ENCODE peak calls at places on chromosomes 3 and 15, in six cellular contexts. L is endodermal cell, U is PC-3, N is HepG2, P is neuronal stem cell, O is mesendoderm. S is an unnamed sample. For H3K36me3, the result is how much of the 10 kb centered on the place peaks cover.

GRCh38 chr3:171867976-171868375 is 24.8 kb downstream of the TMEM212 start:
- DNase-seq in L (peak), U (peak), N (no peak), P (no peak), O (peak), S (no peak)

GRCh38 chr3:189842681-189843602 is 211.8 kb downstream of the TP63 start:
- DNase-seq in L (no peak), U (no peak), N (no peak), P (no peak), O (no peak), S (no peak)

GRCh38 chr3:50221051-50221412 is 15.0 kb upstream of the GNAI2 start:
- DNase-seq in L (no peak), U (no peak), N (no peak), P (no peak), O (no peak), S (no peak)

GRCh38 chr3:45664558-45664957 is 24.6 kb upstream of the SACM1L start:
- DNase-seq in L (no peak), U (no peak), N (peak), P (no peak), O (no peak), S (no peak)

GRCh38 chr15:97976766-97977503 is 16.4 kb downstream of the ARRDC4 start:
- DNase-seq in L (no peak), U (peak), N (no peak), P (no peak), O (no peak), S (no peak)

GRCh38 chr15:72284781-72285180 is 12.4 kb upstream of the PARP6 start:
- DNase-seq in L (no peak), U (no peak), N (no peak), P (no peak), O (no peak), S (no peak)

GRCh38 chr15:68342351-68342750 is 64.8 kb downstream of the FEM1B start:
- DNase-seq in L (no peak), U (no peak), N (no peak), P (no peak), O (no peak), S (no peak)

GRCh38 chr3:160486459-160486869 is 36.9 kb upstream of the TRIM59 start:
- DNase-seq in L (no peak), U (peak), N (peak), P (peak), O (peak), S (no peak)

GRCh38 chr3:89570465-89570864 is 463.0 kb downstream of the EPHA3 start:
- DNase-seq in L (no peak), U (no peak), N (no peak), P (no peak), O (no peak), S (no peak)

GRCh38 chr3:75260-75659 is 121.3 kb upstream of the CHL1 start:
- DNase-seq in L (no peak), U (no peak), N (no peak), P (no peak), O (no peak), S (no peak)

GRCh38 chr3:57852896-57853295 is 96.8 kb downstream of the SLMAP start:
- DNase-seq in L (no peak), U (peak), N (peak), P (no peak), O (peak), S (no peak)

GRCh38 chr3:73399106-73399505 is 225.6 kb downstream of the PDZRN3 start:
- DNase-seq in L (no peak), U (no peak), N (no peak), P (no peak), O (no peak), S (no peak)

GRCh38 chr15:31887246-31887645 is 143.1 kb upstream of the CHRNA7 start:
- DNase-seq in L (peak), U (no peak), N (no peak), P (no peak), O (peak), S (no peak)

GRCh38 chr15:93223803-93224202 is 134.8 kb upstream of the RGMA start:
- DNase-seq in L (no peak), U (no peak), N (no peak), P (no peak), O (no peak), S (no peak)

GRCh38 chr3:35184775-35185174 is 454.6 kb upstream of the ARPP21 start:
- DNase-seq in L (no peak), U (no peak), N (no peak), P (no peak), O (no peak), S (no peak)

GRCh38 chr3:66442254-66443249 is 58.3 kb downstream of the LRIG1 start:
- DNase-seq in L (peak), U (peak), N (peak), P (no peak), O (peak), S (no peak)

GRCh38 chr15:63019539-63020109 is 22.9 kb upstream of the TPM1 start:
- DNase-seq in L (peak), U (peak), N (peak), P (no peak), O (peak), S (no peak)

GRCh38 chr3:81477740-81478139 is 283.7 kb downstream of the GBE1 start:
- DNase-seq in L (no peak), U (no peak), N (no peak), P (no peak), O (no peak), S (no peak)

GRCh38 chr15:88911766-88912118 is 1.4 kb downstream of the MFGE8 start:
- DNase-seq in L (peak), U (peak), N (no peak), P (no peak), O (peak), S (no peak)

GRCh38 chr3:12562451-12562850 is 5.6 kb downstream of the MKRN2 start:
- DNase-seq in L (no peak), U (no peak), N (no peak), P (no peak), O (no peak), S (no peak)

GRCh38 chr3:192409203-192409837 is 318.0 kb downstream of the FGF12 start:
- DNase-seq in L (peak), U (no peak), N (no peak), P (peak), O (peak), S (peak)

GRCh38 chr15:58139631-58140522 is 1.7 kb downstream of the AQP9 start:
- DNase-seq in L (no peak), U (no peak), N (no peak), P (no peak), O (no peak), S (no peak)

GRCh38 chr3:107523361-107524213 is 825 bp downstream of the BBX start:
- DNase-seq in L (peak), U (peak), N (peak), P (peak), O (peak), S (peak)

GRCh38 chr3:143640774-143641173 is 207.5 kb downstream of the SLC9A9 start:
- DNase-seq in L (no peak), U (no peak), N (no peak), P (no peak), O (no peak), S (no peak)

GRCh38 chr15:90400005-90400758 is 12.1 kb downstream of the IQGAP1 start:
- DNase-seq in L (no peak), U (no peak), N (peak), P (no peak), O (no peak), S (no peak)

GRCh38 chr3:12198301-12198700 is 39.6 kb upstream of the TIMP4 start:
- DNase-seq in L (no peak), U (peak), N (no peak), P (no peak), O (no peak), S (no peak)

GRCh38 chr15:80636675-80637074 is 58.4 kb upstream of the ABHD17C start:
- DNase-seq in L (peak), U (peak), N (peak), P (no peak), O (peak), S (no peak)

GRCh38 chr3:73056365-73057150 is 4.9 kb upstream of the EBLN2 start:
- DNase-seq in L (no peak), U (peak), N (peak), P (no peak), O (peak), S (no peak)

GRCh38 chr15:92708635-92709034 is 53.1 kb upstream of the FAM174B start:
- DNase-seq in L (no peak), U (no peak), N (no peak), P (no peak), O (no peak), S (no peak)

GRCh38 chr3:18556001-18556408 is 130.9 kb upstream of the SATB1 start:
- DNase-seq in L (no peak), U (peak), N (no peak), P (no peak), O (no peak), S (no peak)

GRCh38 chr3:4786431-4786830 is 192.8 kb upstream of the BHLHE40 start:
- DNase-seq in L (no peak), U (no peak), N (no peak), P (no peak), O (no peak), S (no peak)

GRCh38 chr3:145936986-145937385 is 224.0 kb downstream of the PLOD2 start:
- DNase-seq in L (no peak), U (no peak), N (no peak), P (no peak), O (no peak), S (no peak)

GRCh38 chr3:179071161-179071568 is 444 bp downstream of the ZMAT3 start:
- DNase-seq in L (no peak), U (peak), N (peak), P (no peak), O (peak), S (no peak)

GRCh38 chr3:158727499-158728377 is 4.5 kb downstream of the RARRES1 start:
- DNase-seq in L (peak), U (peak), N (peak), P (peak), O (peak), S (no peak)

GRCh38 chr3:177705976-177706866 is 508.9 kb upstream of the TBL1XR1 start:
- DNase-seq in L (no peak), U (no peak), N (no peak), P (no peak), O (no peak), S (no peak)

DNA sequence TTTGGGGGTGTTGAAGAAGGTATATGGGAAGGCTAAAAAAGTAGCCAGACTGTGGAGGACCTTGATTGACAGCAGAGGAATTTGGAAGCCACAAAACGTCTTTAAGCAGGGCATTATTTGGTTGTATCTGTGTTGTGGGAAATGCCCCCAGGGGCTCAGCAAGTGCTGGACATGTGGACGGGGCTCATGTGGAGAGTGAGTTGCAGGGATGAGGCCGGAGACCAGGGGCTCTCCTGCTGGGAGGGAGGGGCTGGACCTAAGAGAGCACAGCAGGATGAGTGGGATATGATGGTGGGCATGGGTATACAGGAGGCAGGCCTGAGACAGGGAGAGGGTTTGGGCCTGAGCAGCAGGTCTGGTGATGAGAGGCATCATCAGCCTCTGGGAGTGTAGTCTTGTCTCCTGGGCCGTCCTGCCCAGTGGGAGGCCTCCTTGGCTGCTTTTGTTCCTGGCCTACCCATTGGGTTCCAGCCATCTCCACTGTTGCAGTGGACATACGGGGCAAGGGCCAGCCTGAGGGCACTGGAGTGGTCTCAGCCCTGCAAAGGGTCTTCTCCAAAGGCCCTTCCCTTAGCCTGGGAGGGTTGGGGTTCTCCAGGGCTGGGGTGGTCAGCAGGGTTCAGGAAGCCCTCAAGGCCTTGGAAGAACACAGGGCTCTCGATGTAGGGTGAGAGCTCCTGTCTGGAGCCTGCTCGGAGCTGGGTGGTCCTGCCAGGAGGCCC is 27.5 kb downstream of the ACAD9 start:
- DNase-seq in L (no peak), U (no peak), N (no peak), P (no peak), O (no peak), S (no peak)
- H3K36me3 ChIP-seq in L (half or more), U (under half), N (under half), P (half or more), O (under half), S (under half)

GRCh38 chr15:75008249-75009017 is 13.1 kb downstream of the SCAMP5 start:
- DNase-seq in L (no peak), U (peak), N (no peak), P (no peak), O (no peak), S (no peak)
- H3K9ac ChIP-seq in L (no peak), U (no peak), N (no peak), P (no peak), O (no peak), S (no peak)

DNA sequence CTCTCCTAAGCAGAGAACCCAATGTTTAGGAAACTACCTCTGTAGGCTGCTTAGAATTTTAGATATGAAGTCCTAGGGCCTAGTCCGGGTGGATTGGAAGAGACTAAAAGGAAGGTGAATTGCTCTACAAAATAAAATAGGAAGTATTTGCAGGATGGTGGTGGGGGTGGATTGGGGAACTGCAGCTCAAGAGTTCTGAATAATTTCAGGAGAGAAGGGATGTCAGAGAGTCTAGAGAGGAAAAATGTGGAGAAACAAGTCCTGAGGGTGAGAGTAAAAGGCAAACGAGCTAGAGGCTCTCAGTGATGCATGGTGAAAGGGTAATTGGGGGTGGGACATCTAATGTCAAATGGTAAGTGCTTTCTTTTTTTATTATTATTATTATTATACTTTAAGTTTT is 10.2 kb upstream of the CP start:
- DNase-seq in L (no peak), U (no peak), N (no peak), P (no peak), O (no peak), S (no peak)
- H3K27ac ChIP-seq in L (no peak), U (no peak), N (no peak), P (no peak), O (no peak), S (no peak)

DNA sequence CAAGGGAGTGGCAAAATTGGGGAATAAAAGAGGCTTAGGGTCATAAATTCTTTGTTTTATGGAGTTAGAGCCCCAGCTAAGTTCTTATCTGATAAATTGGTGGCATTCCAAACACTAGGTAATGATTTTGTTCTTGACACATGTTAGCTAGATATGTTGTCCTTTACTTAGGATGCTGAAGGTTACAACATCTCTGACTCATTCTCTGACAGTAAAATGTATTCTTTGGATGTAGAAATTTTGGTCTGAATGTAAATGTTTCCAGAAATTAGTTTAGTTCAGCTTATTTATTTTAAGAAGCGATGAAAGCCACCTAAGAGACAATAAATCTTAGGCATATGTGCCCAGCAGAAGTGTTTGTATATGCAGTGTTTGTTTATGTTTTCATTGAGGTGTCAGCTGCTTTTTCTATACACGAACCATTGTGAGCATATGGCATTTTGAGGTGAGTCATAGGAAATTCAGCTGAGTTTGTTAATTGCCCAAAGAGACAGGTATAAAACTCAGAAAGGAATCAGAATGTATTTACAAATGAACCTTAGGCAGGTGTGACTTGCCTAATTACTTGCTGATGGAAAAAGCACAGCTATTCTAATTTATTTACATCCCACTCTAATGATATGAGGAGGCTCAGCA is 247.7 kb downstream of the AGBL1 start:
- DNase-seq in L (no peak), U (no peak), N (no peak), P (no peak), O (no peak), S (no peak)
- H3K36me3 ChIP-seq in L (under half), U (under half), N (under half), P (under half), O (under half), S (under half)

GRCh38 chr3:10406414-10406813 is 85.5 kb upstream of the SEC13 start:
- DNase-seq in L (no peak), U (no peak), N (no peak), P (no peak), O (no peak), S (no peak)

GRCh38 chr3:10408680-10409079 is 87.8 kb upstream of the SEC13 start:
- DNase-seq in L (no peak), U (no peak), N (no peak), P (no peak), O (no peak), S (no peak)

GRCh38 chr3:10404876-10405275 is 84.0 kb upstream of the SEC13 start:
- DNase-seq in L (no peak), U (no peak), N (no peak), P (no peak), O (no peak), S (no peak)

GRCh38 chr3:10405816-10406215 is 84.9 kb upstream of the SEC13 start:
- DNase-seq in L (no peak), U (no peak), N (no peak), P (no peak), O (no peak), S (no peak)

DNA sequence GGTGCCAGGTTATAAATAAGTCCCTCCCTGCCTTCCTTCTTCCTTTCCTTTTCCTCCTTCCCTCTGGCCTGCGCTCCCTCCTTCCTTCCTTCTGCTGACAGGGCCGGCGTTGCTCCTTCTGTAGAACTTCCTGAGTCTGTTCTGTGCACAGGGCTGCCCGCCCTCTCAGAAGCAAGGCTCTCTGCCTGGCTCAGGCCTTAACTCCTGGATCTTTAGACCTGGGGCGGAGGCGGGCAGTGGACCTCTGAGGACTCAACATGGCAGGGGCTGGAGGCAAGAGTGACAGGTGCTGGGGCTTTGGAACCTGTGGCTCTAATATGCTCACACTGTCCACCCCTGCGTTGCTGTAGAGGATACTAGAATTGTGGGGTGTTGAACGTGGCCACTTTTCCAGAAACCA is 86.4 kb upstream of the SEC13 start:
- DNase-seq in L (no peak), U (no peak), N (no peak), P (no peak), O (no peak), S (no peak)
- H3K9ac ChIP-seq in L (no peak), U (no peak), N (no peak), P (no peak), O (no peak), S (no peak)

DNA sequence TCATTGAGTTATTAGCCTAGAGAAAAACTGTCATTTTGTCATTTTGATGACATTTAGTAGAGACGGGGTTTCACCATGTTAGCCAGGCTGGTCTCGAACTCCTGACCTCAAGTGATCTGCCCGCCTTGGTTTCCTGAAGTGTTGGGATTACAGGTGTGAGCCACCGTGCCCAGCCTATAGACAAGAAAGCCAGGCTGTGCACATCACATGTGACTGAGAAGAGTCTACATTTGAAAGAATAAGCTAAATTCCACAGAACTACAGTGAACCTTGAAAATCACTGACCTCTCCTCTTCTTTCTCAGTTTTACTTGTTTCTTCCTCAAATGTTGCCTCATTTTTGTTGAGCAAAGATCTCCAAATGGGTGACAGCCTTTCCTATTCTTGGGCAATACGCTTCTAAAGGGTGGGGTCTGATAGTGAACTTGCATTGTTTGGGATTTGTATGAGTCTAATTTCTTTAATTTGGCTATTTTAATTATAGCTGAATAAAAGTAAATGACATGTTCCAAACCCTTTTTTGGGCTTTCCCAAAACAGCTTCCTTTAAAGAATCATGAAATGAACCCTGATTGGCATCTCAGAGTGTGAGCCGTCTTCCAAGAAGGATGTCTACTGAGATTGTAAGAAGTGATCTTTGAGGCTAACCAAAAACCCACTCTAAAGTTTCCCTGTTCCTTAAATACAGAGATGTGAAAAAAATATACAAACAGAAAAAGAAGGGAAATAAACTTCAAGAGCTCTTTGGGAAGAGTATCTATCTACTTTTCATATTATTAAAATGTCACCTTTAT is 21.5 kb upstream of the SPTBN5 start:
- DNase-seq in L (no peak), U (no peak), N (no peak), P (no peak), O (no peak), S (no peak)
- H3K27ac ChIP-seq in L (no peak), U (no peak), N (no peak), P (no peak), O (no peak), S (no peak)

DNA sequence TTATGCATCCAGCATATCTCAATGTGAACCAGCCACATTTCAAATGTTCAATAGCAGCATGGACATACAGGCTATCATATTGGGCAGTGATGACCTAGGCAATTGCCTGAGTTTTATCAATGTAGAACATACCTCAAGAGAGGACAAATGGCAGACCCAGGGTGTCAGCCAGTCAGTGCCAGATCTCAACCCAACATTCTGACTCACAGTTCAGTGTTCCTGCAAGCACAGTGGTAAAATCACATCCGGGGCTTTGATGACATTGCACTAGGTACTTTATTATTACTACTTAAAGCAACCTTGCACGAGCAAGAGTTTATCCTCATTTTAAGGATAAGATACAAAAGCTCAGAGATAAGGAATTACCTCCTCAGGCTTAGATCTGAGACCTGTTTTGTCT is 59.9 kb downstream of the SLC12A1 start:
- DNase-seq in L (no peak), U (peak), N (no peak), P (no peak), O (peak), S (no peak)
- H3K36me3 ChIP-seq in L (under half), U (under half), N (under half), P (under half), O (under half), S (under half)

GRCh38 chr15:66932634-66933024 is 132.8 kb upstream of the SMAD3 start:
- DNase-seq in L (peak), U (no peak), N (no peak), P (no peak), O (no peak), S (no peak)
- H3K9ac ChIP-seq in L (no peak), U (peak), N (no peak), P (peak), O (no peak), S (no peak)